ENCODE peak calls at places on chromosomes 7 and 10, in nine cellular contexts. One of them, this sample, is unnamed.

GRCh38 chr7:7869036-7869435 is 99.6 kb upstream of the GLCCI1 start:
- DNase-seq in SK-N-SH: peak
- DNase-seq in stomach: no peak
- DNase-seq in H1: no peak
- DNase-seq in sigmoid colon: no peak
- DNase-seq in HepG2: no peak
- DNase-seq in suprapubic skin: no peak
- DNase-seq in transverse colon: no peak
- DNase-seq in GM12878: no peak
- DNase-seq in this sample: no peak

GRCh38 chr10:120841522-120842189 is 9.5 kb upstream of the WDR11 start:
- DNase-seq in suprapubic skin: no peak
- DNase-seq in stomach: peak
- DNase-seq in H1: no peak
- DNase-seq in GM12878: no peak
- DNase-seq in SK-N-SH: no peak
- DNase-seq in sigmoid colon: no peak
- DNase-seq in HepG2: peak
- DNase-seq in transverse colon: no peak
- DNase-seq in this sample: no peak

GRCh38 chr10:58477122-58477521 is 35.5 kb upstream of the BICC1 start:
- DNase-seq in stomach: no peak
- DNase-seq in sigmoid colon: peak
- DNase-seq in transverse colon: no peak
- DNase-seq in SK-N-SH: no peak
- DNase-seq in H1: no peak
- DNase-seq in HepG2: no peak
- DNase-seq in GM12878: no peak
- DNase-seq in suprapubic skin: no peak
- DNase-seq in this sample: no peak

GRCh38 chr10:86244995-86245394 is 121.6 kb downstream of the GRID1 start:
- DNase-seq in GM12878: no peak
- DNase-seq in stomach: no peak
- DNase-seq in H1: no peak
- DNase-seq in SK-N-SH: peak
- DNase-seq in HepG2: no peak
- DNase-seq in sigmoid colon: no peak
- DNase-seq in transverse colon: no peak
- DNase-seq in suprapubic skin: no peak
- DNase-seq in this sample: no peak

GRCh38 chr7:53350241-53350640 is 314.8 kb downstream of the POM121L12 start:
- DNase-seq in SK-N-SH: peak
- DNase-seq in H1: peak
- DNase-seq in sigmoid colon: no peak
- DNase-seq in transverse colon: peak
- DNase-seq in suprapubic skin: no peak
- DNase-seq in GM12878: no peak
- DNase-seq in HepG2: no peak
- DNase-seq in stomach: no peak
- DNase-seq in this sample: no peak

GRCh38 chr10:77592946-77593636 is 44.5 kb downstream of the KCNMA1 start:
- DNase-seq in suprapubic skin: no peak
- DNase-seq in sigmoid colon: peak
- DNase-seq in H1: no peak
- DNase-seq in transverse colon: peak
- DNase-seq in HepG2: no peak
- DNase-seq in GM12878: no peak
- DNase-seq in SK-N-SH: no peak
- DNase-seq in stomach: peak
- DNase-seq in this sample: no peak

GRCh38 chr7:123727071-123727837 is 21.5 kb downstream of the WASL start:
- DNase-seq in stomach: no peak
- DNase-seq in SK-N-SH: no peak
- DNase-seq in transverse colon: no peak
- DNase-seq in sigmoid colon: no peak
- DNase-seq in GM12878: no peak
- DNase-seq in HepG2: peak
- DNase-seq in suprapubic skin: no peak
- DNase-seq in H1: no peak
- DNase-seq in this sample: no peak

GRCh38 chr10:7408494-7409044 is 2.3 kb downstream of the SFMBT2 start:
- DNase-seq in sigmoid colon: peak
- DNase-seq in HepG2: no peak
- DNase-seq in GM12878: no peak
- DNase-seq in transverse colon: peak
- DNase-seq in H1: no peak
- DNase-seq in SK-N-SH: peak
- DNase-seq in stomach: peak
- DNase-seq in suprapubic skin: no peak
- DNase-seq in this sample: no peak

GRCh38 chr7:142557971-142558582 is 191.2 kb upstream of the PRSS1 start:
- DNase-seq in transverse colon: peak
- DNase-seq in stomach: no peak
- DNase-seq in suprapubic skin: no peak
- DNase-seq in sigmoid colon: no peak
- DNase-seq in HepG2: peak
- DNase-seq in GM12878: no peak
- DNase-seq in H1: peak
- DNase-seq in SK-N-SH: peak
- DNase-seq in this sample: no peak

GRCh38 chr10:73807471-73807870 is 3.9 kb downstream of the NDST2 start:
- DNase-seq in GM12878: no peak
- DNase-seq in SK-N-SH: no peak
- DNase-seq in suprapubic skin: no peak
- DNase-seq in transverse colon: no peak
- DNase-seq in H1: no peak
- DNase-seq in sigmoid colon: no peak
- DNase-seq in HepG2: no peak
- DNase-seq in stomach: no peak
- DNase-seq in this sample: no peak

GRCh38 chr10:19874791-19875190 is 58.6 kb downstream of the PLXDC2 start:
- DNase-seq in suprapubic skin: no peak
- DNase-seq in GM12878: no peak
- DNase-seq in stomach: no peak
- DNase-seq in HepG2: no peak
- DNase-seq in SK-N-SH: no peak
- DNase-seq in transverse colon: no peak
- DNase-seq in sigmoid colon: no peak
- DNase-seq in H1: no peak
- DNase-seq in this sample: no peak

GRCh38 chr10:47218803-47219202 is 81.2 kb upstream of the GDF10 start:
- DNase-seq in SK-N-SH: no peak
- DNase-seq in suprapubic skin: no peak
- DNase-seq in HepG2: no peak
- DNase-seq in stomach: no peak
- DNase-seq in GM12878: no peak
- DNase-seq in sigmoid colon: no peak
- DNase-seq in transverse colon: no peak
- DNase-seq in H1: no peak
- DNase-seq in this sample: no peak

GRCh38 chr7:159040146-159040545 is 104.5 kb downstream of the VIPR2 start:
- DNase-seq in transverse colon: no peak
- DNase-seq in stomach: no peak
- DNase-seq in H1: no peak
- DNase-seq in SK-N-SH: no peak
- DNase-seq in HepG2: no peak
- DNase-seq in GM12878: no peak
- DNase-seq in sigmoid colon: peak
- DNase-seq in suprapubic skin: no peak
- DNase-seq in this sample: no peak

GRCh38 chr10:62829622-62830021 is 13.5 kb upstream of the EGR2 start:
- DNase-seq in suprapubic skin: no peak
- DNase-seq in HepG2: no peak
- DNase-seq in transverse colon: no peak
- DNase-seq in GM12878: no peak
- DNase-seq in SK-N-SH: no peak
- DNase-seq in stomach: no peak
- DNase-seq in H1: no peak
- DNase-seq in sigmoid colon: no peak
- DNase-seq in this sample: no peak

GRCh38 chr7:125363873-125364272 is 434.2 kb upstream of the POT1 start:
- DNase-seq in transverse colon: no peak
- DNase-seq in stomach: no peak
- DNase-seq in GM12878: no peak
- DNase-seq in HepG2: no peak
- DNase-seq in sigmoid colon: no peak
- DNase-seq in suprapubic skin: no peak
- DNase-seq in H1: no peak
- DNase-seq in SK-N-SH: no peak
- DNase-seq in this sample: no peak
- TF ChIP-seq CTCF in transverse colon: no peak
- TF ChIP-seq CTCF in stomach: no peak
- TF ChIP-seq CTCF in GM12878: no peak
- TF ChIP-seq CTCF in HepG2: no peak
- TF ChIP-seq CTCF in sigmoid colon: no peak
- TF ChIP-seq CTCF in suprapubic skin: no peak
- TF ChIP-seq CTCF in H1: no peak
- TF ChIP-seq CTCF in SK-N-SH: peak
- TF ChIP-seq CTCF in this sample: no peak

GRCh38 chr7:23333671-23334246 is 34.6 kb downstream of the MALSU1 start:
- DNase-seq in SK-N-SH: no peak
- DNase-seq in stomach: no peak
- DNase-seq in sigmoid colon: no peak
- DNase-seq in suprapubic skin: no peak
- DNase-seq in GM12878: no peak
- DNase-seq in transverse colon: no peak
- DNase-seq in H1: no peak
- DNase-seq in HepG2: no peak
- DNase-seq in this sample: no peak
- TF ChIP-seq POLR2AphosphoS5 in SK-N-SH: peak
- TF ChIP-seq POLR2AphosphoS5 in stomach: no peak
- TF ChIP-seq POLR2AphosphoS5 in sigmoid colon: no peak
- TF ChIP-seq POLR2AphosphoS5 in suprapubic skin: no peak
- TF ChIP-seq POLR2AphosphoS5 in GM12878: no peak
- TF ChIP-seq POLR2AphosphoS5 in transverse colon: no peak
- TF ChIP-seq POLR2AphosphoS5 in H1: no peak
- TF ChIP-seq POLR2AphosphoS5 in HepG2: no peak
- TF ChIP-seq POLR2AphosphoS5 in this sample: no peak

GRCh38 chr10:103804866-103805265 is 50.5 kb downstream of the SH3PXD2A start:
- DNase-seq in HepG2: no peak
- DNase-seq in SK-N-SH: no peak
- DNase-seq in sigmoid colon: no peak
- DNase-seq in suprapubic skin: no peak
- DNase-seq in GM12878: no peak
- DNase-seq in stomach: no peak
- DNase-seq in H1: no peak
- DNase-seq in transverse colon: no peak
- DNase-seq in this sample: no peak
- TF ChIP-seq EP300 in HepG2: no peak
- TF ChIP-seq EP300 in SK-N-SH: no peak
- TF ChIP-seq EP300 in sigmoid colon: no peak
- TF ChIP-seq EP300 in suprapubic skin: no peak
- TF ChIP-seq EP300 in GM12878: no peak
- TF ChIP-seq EP300 in stomach: no peak
- TF ChIP-seq EP300 in H1: no peak
- TF ChIP-seq EP300 in transverse colon: no peak
- TF ChIP-seq EP300 in this sample: no peak

GRCh38 chr10:88401671-88402347 is 181.3 kb downstream of the RNLS start:
- DNase-seq in H1: no peak
- DNase-seq in HepG2: no peak
- DNase-seq in suprapubic skin: no peak
- DNase-seq in sigmoid colon: no peak
- DNase-seq in SK-N-SH: no peak
- DNase-seq in transverse colon: no peak
- DNase-seq in GM12878: no peak
- DNase-seq in stomach: no peak
- DNase-seq in this sample: no peak
- TF ChIP-seq CTCF in H1: no peak
- TF ChIP-seq CTCF in HepG2: no peak
- TF ChIP-seq CTCF in suprapubic skin: no peak
- TF ChIP-seq CTCF in sigmoid colon: no peak
- TF ChIP-seq CTCF in SK-N-SH: peak
- TF ChIP-seq CTCF in transverse colon: peak
- TF ChIP-seq CTCF in GM12878: peak
- TF ChIP-seq CTCF in stomach: no peak
- TF ChIP-seq CTCF in this sample: peak

GRCh38 chr10:72007246-72007892 is 43.2 kb downstream of the CHST3 start:
- DNase-seq in suprapubic skin: no peak
- DNase-seq in HepG2: no peak
- DNase-seq in sigmoid colon: peak
- DNase-seq in SK-N-SH: no peak
- DNase-seq in transverse colon: no peak
- DNase-seq in GM12878: no peak
- DNase-seq in H1: no peak
- DNase-seq in stomach: no peak
- DNase-seq in this sample: no peak

GRCh38 chr10:72009430-72010081 is 45.4 kb downstream of the CHST3 start:
- DNase-seq in sigmoid colon: peak
- DNase-seq in SK-N-SH: peak
- DNase-seq in H1: no peak
- DNase-seq in transverse colon: peak
- DNase-seq in GM12878: no peak
- DNase-seq in stomach: peak
- DNase-seq in HepG2: no peak
- DNase-seq in suprapubic skin: peak
- DNase-seq in this sample: peak

GRCh38 chr10:72008096-72008933 is 44.1 kb downstream of the CHST3 start:
- DNase-seq in transverse colon: no peak
- DNase-seq in suprapubic skin: no peak
- DNase-seq in H1: no peak
- DNase-seq in sigmoid colon: no peak
- DNase-seq in stomach: no peak
- DNase-seq in GM12878: no peak
- DNase-seq in SK-N-SH: peak
- DNase-seq in HepG2: peak
- DNase-seq in this sample: no peak

GRCh38 chr10:72010234-72010992 is 46.2 kb downstream of the CHST3 start:
- DNase-seq in sigmoid colon: peak
- DNase-seq in SK-N-SH: no peak
- DNase-seq in suprapubic skin: no peak
- DNase-seq in HepG2: no peak
- DNase-seq in transverse colon: no peak
- DNase-seq in GM12878: no peak
- DNase-seq in stomach: no peak
- DNase-seq in H1: no peak
- DNase-seq in this sample: no peak

GRCh38 chr10:72009062-72009429 is 44.9 kb downstream of the CHST3 start:
- DNase-seq in sigmoid colon: no peak
- DNase-seq in H1: no peak
- DNase-seq in transverse colon: no peak
- DNase-seq in GM12878: no peak
- DNase-seq in HepG2: no peak
- DNase-seq in suprapubic skin: no peak
- DNase-seq in SK-N-SH: no peak
- DNase-seq in stomach: no peak
- DNase-seq in this sample: no peak
- TF ChIP-seq POLR2AphosphoS5 in sigmoid colon: no peak
- TF ChIP-seq POLR2AphosphoS5 in H1: no peak
- TF ChIP-seq POLR2AphosphoS5 in transverse colon: no peak
- TF ChIP-seq POLR2AphosphoS5 in GM12878: no peak
- TF ChIP-seq POLR2AphosphoS5 in HepG2: no peak
- TF ChIP-seq POLR2AphosphoS5 in suprapubic skin: no peak
- TF ChIP-seq POLR2AphosphoS5 in SK-N-SH: no peak
- TF ChIP-seq POLR2AphosphoS5 in stomach: no peak
- TF ChIP-seq POLR2AphosphoS5 in this sample: no peak